ENCODE peak calls at places on chromosomes 7 and 10, in eight cellular contexts. X is fibroblast of pulmonary artery, I is GM23338, M is testis, Z is neural progenitor cell, T is GM12864, D is Panc1, E is psoas muscle. L is an unnamed sample.

GRCh38 chr7:105298004-105298403 is 90.7 kb downstream of the SRPK2 start:
- DNase-seq in X (no peak), I (no peak), M (no peak), Z (no peak), T (no peak), D (no peak), E (no peak), L (no peak)

GRCh38 chr7:40763319-40764287 is 628.8 kb downstream of the SUGCT start:
- DNase-seq in X (peak), I (no peak), M (no peak), Z (no peak), T (no peak), D (no peak), E (no peak), L (peak)

GRCh38 chr7:40243076-40243475 is 108.3 kb downstream of the SUGCT start:
- DNase-seq in X (no peak), I (no peak), M (no peak), Z (no peak), T (no peak), D (no peak), E (no peak), L (no peak)

GRCh38 chr7:620052-620451 is 100.4 kb upstream of the PDGFA start:
- DNase-seq in X (peak), I (peak), M (no peak), Z (no peak), T (no peak), D (no peak), E (no peak), L (peak)

GRCh38 chr7:77687747-77688144 is 8.5 kb upstream of the RSBN1L start:
- DNase-seq in X (no peak), I (peak), M (no peak), Z (no peak), T (no peak), D (no peak), E (no peak), L (no peak)

GRCh38 chr10:127368101-127368500 is 171.7 kb upstream of the INSYN2A start:
- DNase-seq in X (no peak), I (no peak), M (no peak), Z (no peak), T (no peak), D (no peak), E (no peak), L (no peak)

GRCh38 chr10:94902080-94902479 is 36.4 kb upstream of the CYP2C9 start:
- DNase-seq in X (no peak), I (no peak), M (no peak), Z (no peak), T (no peak), D (no peak), E (no peak), L (no peak)

GRCh38 chr10:102113261-102113955 is 6.8 kb downstream of the LDB1 start:
- DNase-seq in X (no peak), I (no peak), M (no peak), Z (peak), T (no peak), D (no peak), E (no peak), L (no peak)

GRCh38 chr7:148954766-148955165 is 70.7 kb upstream of the EZH2 start:
- DNase-seq in X (no peak), I (no peak), M (no peak), Z (no peak), T (no peak), D (no peak), E (no peak), L (no peak)

GRCh38 chr10:76405932-76406331 is 974.5 kb downstream of the LRMDA start:
- DNase-seq in X (no peak), I (no peak), M (no peak), Z (no peak), T (no peak), D (no peak), E (no peak), L (peak)

GRCh38 chr10:95761939-95762492 is 6.1 kb downstream of the ENTPD1 start:
- DNase-seq in X (no peak), I (no peak), M (no peak), Z (no peak), T (no peak), D (no peak), E (no peak), L (no peak)

GRCh38 chr10:86375204-86375603 is 8.6 kb upstream of the GRID1 start:
- DNase-seq in X (no peak), I (no peak), M (peak), Z (no peak), T (no peak), D (no peak), E (no peak), L (no peak)

GRCh38 chr10:19638173-19638872 is 177.9 kb upstream of the PLXDC2 start:
- DNase-seq in X (peak), I (no peak), M (peak), Z (no peak), T (no peak), D (no peak), E (no peak), L (peak)

GRCh38 chr10:19640864-19641263 is 175.4 kb upstream of the PLXDC2 start:
- DNase-seq in X (no peak), I (no peak), M (no peak), Z (no peak), T (no peak), D (no peak), E (no peak), L (no peak)

GRCh38 chr10:19634163-19634562 is 182.1 kb upstream of the PLXDC2 start:
- DNase-seq in X (no peak), I (no peak), M (no peak), Z (no peak), T (no peak), D (no peak), E (no peak), L (no peak)

GRCh38 chr10:19638873-19639233 is 177.4 kb upstream of the PLXDC2 start:
- DNase-seq in X (no peak), I (no peak), M (no peak), Z (no peak), T (no peak), D (no peak), E (no peak), L (no peak)
- H3K4me3 ChIP-seq in X (peak), I (no peak), M (peak), Z (no peak), T (no peak), D (peak), E (peak), L (peak)

GRCh38 chr7:116861717-116862116 is 670 bp upstream of the CAPZA2 start:
- DNase-seq in X (no peak), I (no peak), M (no peak), Z (no peak), T (no peak), D (no peak), E (no peak), L (no peak)

GRCh38 chr7:116864084-116864483 is 1.7 kb downstream of the CAPZA2 start:
- DNase-seq in X (no peak), I (no peak), M (no peak), Z (no peak), T (no peak), D (no peak), E (no peak), L (no peak)

GRCh38 chr7:116862234-116863167 is at the start of gene CAPZA2:
- DNase-seq in X (peak), I (peak), M (peak), Z (peak), T (peak), D (peak), E (peak), L (peak)

GRCh38 chr7:116859323-116859722 is 3.1 kb upstream of the CAPZA2 start:
- DNase-seq in X (peak), I (no peak), M (no peak), Z (no peak), T (no peak), D (no peak), E (no peak), L (peak)

GRCh38 chr7:116863168-116863670 is 832 bp downstream of the CAPZA2 start:
- DNase-seq in X (peak), I (peak), M (peak), Z (peak), T (no peak), D (no peak), E (peak), L (peak)
- TF ChIP-seq CTCF in X (peak), I (no peak), M (no peak), Z (no peak), T (no peak), D (no peak), E (no peak), L (no peak)

GRCh38 chr7:151683615-151684407 is 164.1 kb upstream of the RHEB start:
- DNase-seq in X (no peak), I (no peak), M (no peak), Z (no peak), T (no peak), D (no peak), E (no peak), L (no peak)
- H3K4me3 ChIP-seq in X (no peak), I (no peak), M (no peak), Z (no peak), T (no peak), D (no peak), E (no peak), L (no peak)

GRCh38 chr7:32360127-32360526 is 130.1 kb downstream of the LSM5 start:
- DNase-seq in X (no peak), I (no peak), M (no peak), Z (no peak), T (no peak), D (no peak), E (no peak), L (no peak)

DNA sequence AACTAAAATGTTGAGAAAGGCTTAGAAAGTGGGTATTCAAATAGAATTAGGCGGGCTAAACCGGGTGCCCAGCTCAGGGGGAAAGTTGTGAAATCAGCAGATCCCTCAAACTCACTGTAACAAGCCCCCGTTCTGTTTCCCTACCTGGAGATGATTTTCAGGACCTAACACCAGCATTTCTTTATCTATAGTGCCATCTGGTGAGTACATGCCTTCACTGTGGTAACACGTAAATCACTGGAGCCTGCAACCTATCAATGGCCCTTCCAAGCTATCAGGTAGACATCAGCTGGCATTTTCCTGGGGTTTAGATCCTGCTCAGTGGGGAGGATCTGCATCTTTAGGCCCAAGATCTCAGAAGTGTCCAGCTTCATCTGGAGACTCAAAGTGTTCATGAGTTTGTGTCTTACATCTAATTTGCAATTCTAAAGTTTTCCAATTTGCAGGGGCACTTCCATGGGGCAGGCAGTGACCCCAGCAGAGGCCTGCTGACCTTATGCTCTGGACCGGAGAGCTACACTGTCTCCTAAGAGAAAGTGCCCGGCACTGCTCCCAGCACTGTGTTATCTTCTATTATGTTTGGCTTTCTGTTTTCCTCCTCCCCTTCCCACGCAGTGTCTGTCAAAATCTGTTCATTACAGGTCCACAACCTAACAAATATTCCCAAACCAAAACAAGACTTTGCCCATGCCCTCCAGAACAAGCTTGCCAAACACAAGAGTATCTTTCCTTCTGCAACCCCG is 132.5 kb downstream of the LSM5 start:
- DNase-seq in X (no peak), I (peak), M (no peak), Z (peak), T (no peak), D (no peak), E (no peak), L (no peak)
- TF ChIP-seq CTCF in X (no peak), I (peak), M (no peak), Z (peak), T (peak), D (peak), E (no peak), L (no peak)

GRCh38 chr10:56012146-56012545 is 348.9 kb downstream of the ZWINT start:
- DNase-seq in X (no peak), I (no peak), M (no peak), Z (no peak), T (no peak), D (no peak), E (no peak), L (no peak)
- H3K4me3 ChIP-seq in X (no peak), I (no peak), M (no peak), Z (no peak), T (no peak), D (no peak), E (no peak), L (no peak)

DNA sequence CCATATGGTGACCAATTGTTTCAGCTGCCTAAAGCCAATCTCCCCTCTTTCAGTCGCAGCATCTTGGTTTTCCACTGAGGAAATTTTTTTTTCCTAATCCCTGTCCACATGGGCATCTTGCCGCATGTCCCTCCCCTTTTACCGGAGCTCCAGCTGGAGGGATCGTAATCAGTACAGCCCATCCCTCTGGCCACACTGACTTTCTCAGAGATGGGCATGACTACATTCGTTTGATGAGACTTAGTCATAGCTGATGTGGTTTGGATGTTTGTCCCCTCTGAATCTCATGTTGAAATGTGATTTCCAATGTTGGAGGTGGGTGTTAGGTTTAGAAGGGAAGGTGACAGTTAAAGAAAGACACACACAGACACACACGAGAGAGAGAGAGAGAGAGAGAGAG is 186.8 kb upstream of the CXCL12 start:
- DNase-seq in X (peak), I (no peak), M (no peak), Z (no peak), T (no peak), D (no peak), E (no peak), L (peak)
- TF ChIP-seq CTCF in X (no peak), I (no peak), M (no peak), Z (no peak), T (no peak), D (no peak), E (no peak), L (no peak)

L was measured in foreskin fibroblast.